ENCODE peak calls at places on chromosomes 5 and 9, in six cellular contexts. W, U, T, O, D and Y are unnamed samples.

GRCh38 chr5:68973696-68974095 is 120.1 kb upstream of the SLC30A5 start:
- DNase-seq in W (no peak), U (no peak), T (no peak), O (no peak), D (no peak), Y (no peak)

GRCh38 chr9:105405514-105406131 is 42.2 kb upstream of the FSD1L start:
- DNase-seq in W (no peak), U (peak), T (no peak), O (peak), D (peak), Y (peak)

GRCh38 chr9:124482431-124483031 is 24.7 kb downstream of the NR5A1 start:
- DNase-seq in W (no peak), U (no peak), T (no peak), O (no peak), D (no peak), Y (no peak)

GRCh38 chr9:6383551-6384225 is 29.3 kb upstream of the UHRF2 start:
- DNase-seq in W (no peak), U (no peak), T (no peak), O (no peak), D (no peak), Y (no peak)

GRCh38 chr9:113548221-113549041 is 84.9 kb downstream of the RGS3 start:
- DNase-seq in W (no peak), U (no peak), T (no peak), O (no peak), D (peak), Y (no peak)

GRCh38 chr5:116482394-116482793 is 92.2 kb downstream of the SEMA6A start:
- DNase-seq in W (no peak), U (no peak), T (no peak), O (no peak), D (no peak), Y (no peak)

GRCh38 chr9:116491219-116491618 is 195.9 kb upstream of the TRIM32 start:
- DNase-seq in W (no peak), U (no peak), T (no peak), O (no peak), D (no peak), Y (no peak)

GRCh38 chr9:98291775-98292174 is 36.3 kb upstream of the TBC1D2 start:
- DNase-seq in W (no peak), U (no peak), T (no peak), O (no peak), D (no peak), Y (no peak)

GRCh38 chr5:158958048-158958994 is 141.4 kb downstream of the EBF1 start:
- DNase-seq in W (no peak), U (peak), T (peak), O (no peak), D (no peak), Y (no peak)

GRCh38 chr5:80153586-80154126 is 102.2 kb downstream of the SERINC5 start:
- DNase-seq in W (no peak), U (peak), T (no peak), O (no peak), D (no peak), Y (no peak)

GRCh38 chr5:74519161-74519571 is 121.4 kb downstream of the ENC1 start:
- DNase-seq in W (no peak), U (no peak), T (no peak), O (no peak), D (no peak), Y (no peak)

GRCh38 chr5:22500521-22500920 is 352.6 kb downstream of the CDH12 start:
- DNase-seq in W (no peak), U (no peak), T (no peak), O (no peak), D (no peak), Y (no peak)

GRCh38 chr9:33676746-33677505 is 118.4 kb upstream of the PRSS3 start:
- DNase-seq in W (no peak), U (peak), T (peak), O (no peak), D (peak), Y (peak)

GRCh38 chr9:113143432-113144227 is 7.2 kb upstream of the SLC31A2 start:
- DNase-seq in W (no peak), U (no peak), T (no peak), O (no peak), D (no peak), Y (no peak)

GRCh38 chr9:96029722-96030515 is 154.4 kb downstream of the ERCC6L2 start:
- DNase-seq in W (no peak), U (no peak), T (no peak), O (no peak), D (no peak), Y (no peak)

GRCh38 chr9:5799314-5799713 is 33.6 kb downstream of the ERMP1 start:
- DNase-seq in W (peak), U (peak), T (no peak), O (no peak), D (no peak), Y (no peak)

GRCh38 chr5:115415143-115415491 is 118.7 kb upstream of the CCDC112 start:
- DNase-seq in W (peak), U (no peak), T (peak), O (no peak), D (no peak), Y (no peak)

GRCh38 chr5:143245929-143246561 is 157.4 kb downstream of the NR3C1 start:
- DNase-seq in W (peak), U (no peak), T (no peak), O (no peak), D (no peak), Y (no peak)

GRCh38 chr9:8599937-8600336 is 800.4 kb upstream of the DMAC1 start:
- DNase-seq in W (no peak), U (no peak), T (no peak), O (no peak), D (no peak), Y (no peak)

GRCh38 chr5:62779010-62779422 is 200.4 kb downstream of the LRRC70 start:
- DNase-seq in W (peak), U (peak), T (peak), O (no peak), D (peak), Y (peak)